ENCODE peak calls at places on chromosomes 4 and X, in ten cellular contexts. Q, U, L, S, D, Y, R, M, Z and K are unnamed samples.

GRCh38 chr4:152045781-152046571 is 285.2 kb upstream of the GATB start:
- DNase-seq in Z (peak), U (peak), L (peak), R (no peak), Y (no peak), S (peak), D (peak), Q (peak), M (peak), K (peak)

GRCh38 chrX:1519022-1519497 is 17.9 kb downstream of the P2RY8 start:
- DNase-seq in Q (no peak), U (no peak), Z (no peak), S (no peak), D (no peak), L (no peak), R (no peak), Y (no peak), M (no peak), K (no peak)

GRCh38 chr4:185210102-185210981 is 944 bp downstream of the SNX25 start:
- DNase-seq in D (peak), U (peak), Y (peak), Z (peak), S (peak), R (peak), M (peak), Q (peak), L (peak), K (peak)

GRCh38 chr4:141158219-141158618 is 24.9 kb upstream of the RNF150 start:
- DNase-seq in Q (no peak), S (no peak), Z (no peak), R (no peak), Y (peak), U (no peak), L (no peak), D (no peak), M (no peak), K (no peak)

GRCh38 chr4:157992038-157992706 is 180.7 kb downstream of the GASK1B start:
- DNase-seq in Q (no peak), S (peak), L (no peak), D (no peak), U (peak), Z (no peak), M (no peak), Y (peak), R (peak), K (peak)

GRCh38 chrX:6307156-6307555 is 78.5 kb upstream of the NLGN4X start:
- DNase-seq in Q (no peak), S (no peak), L (no peak), D (no peak), U (no peak), M (no peak), R (no peak), Z (no peak), Y (no peak), K (no peak)

GRCh38 chrX:118839334-118839958 is 15.8 kb downstream of the ZCCHC12 start:
- DNase-seq in Y (no peak), U (peak), L (peak), R (peak), Q (peak), M (peak), Z (peak), D (peak), S (peak), K (peak)

GRCh38 chrX:139202742-139203410 is 327.7 kb upstream of the F9 start:
- DNase-seq in M (no peak), U (peak), S (no peak), R (no peak), Y (no peak), L (peak), Z (peak), D (peak), Q (no peak), K (peak)

GRCh38 chr4:84501197-84501492 is 2.1 kb upstream of the NKX6-1 start:
- DNase-seq in L (no peak), S (no peak), Q (no peak), M (no peak), Z (peak), D (no peak), R (no peak), U (no peak), Y (no peak), K (no peak)

DNA sequence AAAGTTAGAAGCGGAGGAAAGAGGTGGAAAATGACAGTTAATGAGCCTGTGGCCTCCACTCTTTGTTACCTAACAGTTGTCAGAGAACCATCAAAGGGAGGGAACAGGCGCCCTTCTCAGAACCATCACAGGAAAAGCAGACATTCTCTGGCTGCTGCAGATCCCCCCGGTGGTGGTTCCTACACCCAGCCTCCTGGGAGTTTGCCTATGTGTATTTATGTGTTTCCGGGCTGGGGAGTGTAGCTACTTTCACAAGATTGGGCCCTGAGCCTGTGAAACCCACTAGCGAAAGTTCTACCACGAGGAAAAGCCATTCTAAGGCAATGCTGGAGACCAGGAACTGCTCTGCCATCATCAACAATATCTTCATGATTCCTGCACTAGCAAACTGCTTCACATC is 52.7 kb upstream of the BCOR start:
- DNase-seq in S (no peak), R (no peak), D (no peak), Y (no peak), L (no peak), U (no peak), Z (peak), Q (no peak), M (no peak), K (no peak)
- TF ChIP-seq CTCF in S (peak), R (no peak), D (no peak), Y (no peak), L (no peak), U (no peak), Z (peak), Q (no peak), M (no peak), K (no peak)

GRCh38 chrX:68147848-68148247 is 285.4 kb downstream of the OPHN1 start:
- DNase-seq in D (no peak), Y (no peak), M (no peak), Q (no peak), L (no peak), S (no peak), Z (no peak), R (no peak), U (no peak), K (no peak)

GRCh38 chrX:68146054-68146453 is 287.2 kb downstream of the OPHN1 start:
- DNase-seq in R (no peak), Z (no peak), Q (no peak), Y (peak), D (no peak), U (no peak), M (no peak), S (no peak), L (no peak), K (no peak)
- TF ChIP-seq CTCF in R (no peak), Z (peak), Q (no peak), Y (peak), D (no peak), U (no peak), M (peak), S (no peak), L (peak), K (peak)

GRCh38 chr4:142984871-142985585 is 138.9 kb upstream of the INPP4B start:
- DNase-seq in S (no peak), Y (peak), U (no peak), M (no peak), R (no peak), Q (no peak), L (no peak), D (no peak), Z (peak), K (no peak)
- TF ChIP-seq CTCF in S (peak), Y (peak), U (no peak), M (peak), R (peak), Q (peak), L (peak), D (no peak), Z (peak), K (peak)

GRCh38 chrX:74464722-74465121 is 43.4 kb downstream of the SLC16A2 start:
- DNase-seq in U (no peak), Y (no peak), M (no peak), D (no peak), Z (no peak), S (no peak), L (no peak), R (no peak), Q (no peak), K (no peak)

GRCh38 chrX:74453178-74453577 is 31.9 kb downstream of the SLC16A2 start:
- DNase-seq in Q (no peak), L (no peak), U (no peak), M (no peak), S (no peak), Y (peak), D (no peak), Z (no peak), R (no peak), K (no peak)

GRCh38 chrX:74461384-74461783 is 40.1 kb downstream of the SLC16A2 start:
- DNase-seq in D (no peak), L (no peak), U (no peak), S (no peak), M (no peak), Q (no peak), R (no peak), Z (no peak), Y (no peak), K (no peak)

GRCh38 chrX:74458738-74459137 is 37.4 kb downstream of the SLC16A2 start:
- DNase-seq in U (no peak), M (no peak), Q (no peak), S (no peak), R (no peak), D (no peak), Z (no peak), L (no peak), Y (peak), K (no peak)
- TF ChIP-seq CTCF in U (no peak), M (no peak), Q (no peak), S (no peak), R (no peak), D (no peak), Z (no peak), L (no peak), Y (peak), K (no peak)

GRCh38 chrX:80432441-80432840 is 12.2 kb downstream of the TENT5D start:
- DNase-seq in L (no peak), D (no peak), Y (no peak), S (no peak), U (no peak), Q (no peak), M (no peak), Z (no peak), R (no peak), K (no peak)

GRCh38 chrX:80431502-80431832 is 11.2 kb downstream of the TENT5D start:
- DNase-seq in D (no peak), L (no peak), Q (no peak), Y (no peak), M (no peak), S (no peak), Z (no peak), U (no peak), R (no peak), K (no peak)

GRCh38 chrX:80432863-80433262 is 12.6 kb downstream of the TENT5D start:
- DNase-seq in D (no peak), M (no peak), Z (no peak), L (no peak), Q (peak), Y (no peak), S (no peak), U (no peak), R (no peak), K (no peak)

DNA sequence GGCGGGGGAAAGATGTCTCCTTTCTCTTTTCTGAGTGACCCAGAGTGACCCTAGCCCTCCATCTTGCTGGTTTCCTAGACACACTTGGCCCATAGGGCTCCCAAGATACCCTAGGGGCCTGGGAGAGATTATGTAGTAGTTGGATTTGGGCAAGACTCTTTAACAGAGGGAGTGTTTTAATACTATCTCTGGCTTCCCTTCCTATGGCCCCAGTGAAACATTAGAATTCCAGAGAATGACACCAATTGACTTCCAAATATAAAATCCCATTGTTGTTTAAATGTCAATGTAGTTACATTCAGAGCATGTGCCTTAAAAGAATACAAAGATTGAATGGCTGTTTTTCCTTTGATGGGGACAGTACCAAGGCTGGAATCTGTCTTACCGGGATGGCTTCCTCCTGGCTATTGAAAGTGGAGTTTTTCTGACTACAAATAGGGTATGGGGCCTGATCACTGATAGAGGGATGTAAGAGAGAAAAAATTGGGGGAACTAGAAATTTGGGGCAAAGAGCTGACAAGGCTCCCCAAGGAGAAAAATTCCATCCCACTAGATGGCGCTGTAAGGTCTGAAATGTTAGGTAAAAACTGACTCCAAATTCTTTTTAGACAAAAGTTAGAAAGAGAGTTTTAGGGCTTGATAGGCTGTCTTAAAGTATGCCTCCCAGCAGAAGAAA is 10.7 kb downstream of the TENT5D start:
- DNase-seq in L (no peak), M (no peak), Y (peak), Q (no peak), R (peak), Z (peak), D (no peak), S (peak), U (no peak), K (no peak)
- TF ChIP-seq CTCF in L (no peak), M (no peak), Y (peak), Q (no peak), R (no peak), Z (peak), D (no peak), S (peak), U (peak), K (no peak)

DNA sequence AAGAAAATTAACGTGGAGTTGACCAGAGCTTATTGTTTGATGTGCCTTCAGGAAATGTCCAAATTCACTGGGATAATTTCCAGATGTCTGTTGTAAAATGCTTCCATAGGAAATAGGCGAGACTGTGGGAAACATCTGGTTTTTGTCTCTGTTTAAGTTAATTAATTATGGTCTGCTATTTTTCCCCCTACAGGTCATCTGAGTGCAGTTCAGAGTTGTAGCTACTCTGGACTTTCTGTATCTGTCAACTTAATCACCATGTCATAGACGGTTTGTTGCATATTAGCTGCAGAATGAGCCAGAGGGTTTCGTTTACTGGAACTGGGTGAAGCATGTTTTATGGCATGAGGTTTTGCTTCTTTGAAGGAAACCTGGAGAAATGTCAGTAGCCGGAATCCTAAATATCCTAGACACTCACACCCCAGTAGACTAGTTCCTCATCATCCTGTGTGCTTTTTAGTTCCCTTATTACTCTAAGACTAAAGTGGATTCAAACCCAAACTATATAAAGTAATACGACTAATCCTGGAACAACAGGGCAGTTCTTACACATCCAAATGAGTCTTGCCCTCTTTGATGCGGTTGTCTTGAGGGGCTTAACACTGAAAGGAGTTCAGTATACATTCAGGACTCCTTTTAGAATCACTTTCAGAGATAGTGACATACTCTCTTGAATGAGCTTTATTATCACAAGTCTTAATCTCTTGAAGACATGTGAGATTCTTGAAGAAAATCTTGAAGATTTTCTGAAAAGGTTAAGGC is 62.5 kb downstream of the PPEF1 start:
- DNase-seq in Q (no peak), M (no peak), Y (no peak), L (no peak), R (no peak), D (no peak), Z (no peak), S (peak), U (no peak), K (no peak)
- TF ChIP-seq CTCF in Q (no peak), M (no peak), Y (no peak), L (peak), R (no peak), D (no peak), Z (peak), S (peak), U (no peak), K (peak)

GRCh38 chr4:182643801-182644311 is 273.3 kb downstream of the DCTD start:
- DNase-seq in M (no peak), Y (no peak), U (no peak), Z (no peak), L (no peak), D (no peak), S (peak), Q (peak), R (no peak), K (no peak)
- TF ChIP-seq CTCF in M (no peak), Y (no peak), U (no peak), Z (no peak), L (no peak), D (no peak), S (peak), Q (no peak), R (no peak), K (no peak)

GRCh38 chr4:54234497-54235205 is 5.6 kb downstream of the PDGFRA start:
- DNase-seq in Q (no peak), M (no peak), S (no peak), R (no peak), D (no peak), Y (no peak), U (no peak), Z (no peak), L (no peak), K (no peak)
- TF ChIP-seq CTCF in Q (no peak), M (no peak), S (peak), R (no peak), D (no peak), Y (no peak), U (peak), Z (peak), L (no peak), K (peak)

GRCh38 chr4:42965326-42965725 is 72.8 kb downstream of the GRXCR1 start:
- DNase-seq in D (no peak), Q (no peak), S (peak), M (no peak), U (peak), R (no peak), Y (peak), L (no peak), Z (no peak), K (no peak)
- TF ChIP-seq CTCF in D (no peak), Q (no peak), S (peak), M (no peak), U (no peak), R (no peak), Y (peak), L (no peak), Z (peak), K (peak)